ENCODE peak calls at places on chromosomes 13 and 19, in four cellular contexts. One of them, this sample, is unnamed. For H3K9me3, the result is how much of the 10 kb centered on the place peaks cover.

GRCh38 chr19:31979949-31980670 is 365.3 kb upstream of the ZNF507 start:
- DNase-seq in H1: no peak
- DNase-seq in K562: no peak
- DNase-seq in HepG2: no peak
- DNase-seq in this sample: no peak

GRCh38 chr13:103866041-103866440 is 799.8 kb upstream of the SLC10A2 start:
- DNase-seq in H1: no peak
- DNase-seq in K562: no peak
- DNase-seq in HepG2: no peak
- DNase-seq in this sample: no peak

GRCh38 chr19:33860691-33861090 is 64.0 kb downstream of the KCTD15 start:
- DNase-seq in H1: no peak
- DNase-seq in K562: no peak
- DNase-seq in HepG2: no peak
- DNase-seq in this sample: no peak

GRCh38 chr13:84574851-84575250 is 692.6 kb upstream of the SLITRK1 start:
- DNase-seq in H1: no peak
- DNase-seq in K562: no peak
- DNase-seq in HepG2: no peak
- DNase-seq in this sample: no peak

GRCh38 chr19:5926641-5927438 is 12.8 kb downstream of the CAPS start:
- DNase-seq in H1: no peak
- DNase-seq in K562: no peak
- DNase-seq in HepG2: no peak
- DNase-seq in this sample: no peak

GRCh38 chr13:75365724-75366173 is 116.2 kb downstream of the TBC1D4 start:
- DNase-seq in H1: no peak
- DNase-seq in K562: no peak
- DNase-seq in HepG2: no peak
- DNase-seq in this sample: peak

GRCh38 chr13:45511310-45512147 is 46.8 kb downstream of the COG3 start:
- DNase-seq in H1: no peak
- DNase-seq in K562: peak
- DNase-seq in HepG2: peak
- DNase-seq in this sample: peak

GRCh38 chr19:5572556-5573286 is 5.0 kb upstream of the TINCR start:
- DNase-seq in H1: no peak
- DNase-seq in K562: no peak
- DNase-seq in HepG2: no peak
- DNase-seq in this sample: no peak

GRCh38 chr19:33879818-33880575 is 83.3 kb downstream of the KCTD15 start:
- DNase-seq in H1: no peak
- DNase-seq in K562: no peak
- DNase-seq in HepG2: no peak
- DNase-seq in this sample: no peak

GRCh38 chr13:48400820-48401219 is 12.1 kb downstream of the LPAR6 start:
- DNase-seq in H1: no peak
- DNase-seq in K562: no peak
- DNase-seq in HepG2: no peak
- DNase-seq in this sample: peak

GRCh38 chr19:2249010-2249866 is at the start of gene AMH:
- DNase-seq in H1: no peak
- DNase-seq in K562: no peak
- DNase-seq in HepG2: no peak
- DNase-seq in this sample: no peak

GRCh38 chr19:12965812-12966135 is 3.6 kb upstream of the DAND5 start:
- DNase-seq in H1: no peak
- DNase-seq in K562: no peak
- DNase-seq in HepG2: no peak
- DNase-seq in this sample: no peak

GRCh38 chr13:25478186-25478585 is 106.4 kb downstream of the ATP8A2 start:
- DNase-seq in H1: no peak
- DNase-seq in K562: no peak
- DNase-seq in HepG2: peak
- DNase-seq in this sample: no peak

GRCh38 chr19:47413941-47414340 is 5.4 kb downstream of the MEIS3 start:
- DNase-seq in H1: no peak
- DNase-seq in K562: no peak
- DNase-seq in HepG2: no peak
- DNase-seq in this sample: no peak

GRCh38 chr13:44605275-44605674 is 29.1 kb upstream of the TSC22D1 start:
- DNase-seq in H1: no peak
- DNase-seq in K562: no peak
- DNase-seq in HepG2: no peak
- DNase-seq in this sample: no peak

GRCh38 chr19:39409886-39410619 is 2.4 kb upstream of the PLEKHG2 start:
- DNase-seq in H1: no peak
- DNase-seq in K562: peak
- DNase-seq in HepG2: peak
- DNase-seq in this sample: no peak

GRCh38 chr19:54017266-54017665 is 25.8 kb downstream of the CACNG6 start:
- DNase-seq in H1: no peak
- DNase-seq in K562: no peak
- DNase-seq in HepG2: no peak
- DNase-seq in this sample: no peak

GRCh38 chr19:1243768-1244692 is 2.5 kb downstream of the ATP5F1D start:
- DNase-seq in H1: no peak
- DNase-seq in K562: peak
- DNase-seq in HepG2: peak
- DNase-seq in this sample: no peak

GRCh38 chr19:15378529-15379082 is 981 bp downstream of the AKAP8 start:
- DNase-seq in H1: no peak
- DNase-seq in K562: peak
- DNase-seq in HepG2: peak
- DNase-seq in this sample: no peak

GRCh38 chr13:66312312-66313087 is 917.6 kb downstream of the PCDH9 start:
- DNase-seq in H1: no peak
- DNase-seq in K562: no peak
- DNase-seq in HepG2: peak
- DNase-seq in this sample: no peak

GRCh38 chr13:18953139-18953930 is 228.3 kb downstream of the TUBA3C start:
- DNase-seq in H1: no peak
- DNase-seq in K562: no peak
- DNase-seq in HepG2: no peak
- DNase-seq in this sample: no peak
- H3K9me3 ChIP-seq in H1: half or more
- H3K9me3 ChIP-seq in K562: under half
- H3K9me3 ChIP-seq in HepG2: half or more
- H3K9me3 ChIP-seq in this sample: under half

GRCh38 chr19:9149976-9150375 is 9.8 kb downstream of the ZNF317 start:
- DNase-seq in H1: no peak
- DNase-seq in K562: no peak
- DNase-seq in HepG2: no peak
- DNase-seq in this sample: no peak

GRCh38 chr19:9140159-9140874 is at the start of gene ZNF317:
- DNase-seq in H1: peak
- DNase-seq in K562: peak
- DNase-seq in HepG2: peak
- DNase-seq in this sample: peak

GRCh38 chr19:9148687-9149086 is 8.5 kb downstream of the ZNF317 start:
- DNase-seq in H1: no peak
- DNase-seq in K562: no peak
- DNase-seq in HepG2: no peak
- DNase-seq in this sample: no peak

GRCh38 chr19:9146882-9147281 is 6.7 kb downstream of the ZNF317 start:
- DNase-seq in H1: no peak
- DNase-seq in K562: no peak
- DNase-seq in HepG2: no peak
- DNase-seq in this sample: no peak

GRCh38 chr19:9144920-9145319 is 4.7 kb downstream of the ZNF317 start:
- DNase-seq in H1: no peak
- DNase-seq in K562: no peak
- DNase-seq in HepG2: no peak
- DNase-seq in this sample: no peak
- TF ChIP-seq ATF2 in H1: no peak
- TF ChIP-seq ATF2 in K562: no peak
- TF ChIP-seq ATF2 in HepG2: no peak
- TF ChIP-seq ATF2 in this sample: no peak

GRCh38 chr19:43700368-43701015 is 15.4 kb upstream of the IRGC start:
- DNase-seq in H1: no peak
- DNase-seq in K562: no peak
- DNase-seq in HepG2: no peak
- DNase-seq in this sample: no peak

GRCh38 chr19:43707158-43707712 is 8.6 kb upstream of the IRGC start:
- DNase-seq in H1: no peak
- DNase-seq in K562: no peak
- DNase-seq in HepG2: peak
- DNase-seq in this sample: no peak

GRCh38 chr19:43704002-43704705 is 11.7 kb upstream of the IRGC start:
- DNase-seq in H1: no peak
- DNase-seq in K562: no peak
- DNase-seq in HepG2: peak
- DNase-seq in this sample: no peak

GRCh38 chr19:43708716-43709115 is 7.2 kb upstream of the IRGC start:
- DNase-seq in H1: no peak
- DNase-seq in K562: no peak
- DNase-seq in HepG2: no peak
- DNase-seq in this sample: no peak

DNA sequence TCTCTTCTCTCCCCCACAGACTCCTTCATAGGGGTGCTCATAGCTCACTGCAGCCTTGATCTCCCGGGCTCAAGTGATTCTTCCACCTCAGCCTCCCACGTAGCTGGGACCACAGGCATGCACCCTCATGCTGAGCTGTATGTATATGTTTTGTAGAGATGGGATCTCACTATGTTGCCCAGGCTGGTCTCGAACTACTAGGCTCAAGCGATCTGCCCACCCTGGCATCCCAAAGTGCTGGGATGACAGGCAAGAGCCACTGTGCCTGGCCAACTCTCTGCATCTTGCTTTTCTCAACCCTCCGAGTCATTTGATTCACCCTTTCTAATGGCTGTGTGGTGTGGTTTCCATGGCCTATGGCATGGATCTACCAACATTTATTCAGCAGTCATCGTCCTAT is 10.1 kb upstream of the IRGC start:
- DNase-seq in H1: no peak
- DNase-seq in K562: no peak
- DNase-seq in HepG2: no peak
- DNase-seq in this sample: no peak
- H3K9me3 ChIP-seq in H1: under half
- H3K9me3 ChIP-seq in K562: under half
- H3K9me3 ChIP-seq in HepG2: under half
- H3K9me3 ChIP-seq in this sample: under half

DNA sequence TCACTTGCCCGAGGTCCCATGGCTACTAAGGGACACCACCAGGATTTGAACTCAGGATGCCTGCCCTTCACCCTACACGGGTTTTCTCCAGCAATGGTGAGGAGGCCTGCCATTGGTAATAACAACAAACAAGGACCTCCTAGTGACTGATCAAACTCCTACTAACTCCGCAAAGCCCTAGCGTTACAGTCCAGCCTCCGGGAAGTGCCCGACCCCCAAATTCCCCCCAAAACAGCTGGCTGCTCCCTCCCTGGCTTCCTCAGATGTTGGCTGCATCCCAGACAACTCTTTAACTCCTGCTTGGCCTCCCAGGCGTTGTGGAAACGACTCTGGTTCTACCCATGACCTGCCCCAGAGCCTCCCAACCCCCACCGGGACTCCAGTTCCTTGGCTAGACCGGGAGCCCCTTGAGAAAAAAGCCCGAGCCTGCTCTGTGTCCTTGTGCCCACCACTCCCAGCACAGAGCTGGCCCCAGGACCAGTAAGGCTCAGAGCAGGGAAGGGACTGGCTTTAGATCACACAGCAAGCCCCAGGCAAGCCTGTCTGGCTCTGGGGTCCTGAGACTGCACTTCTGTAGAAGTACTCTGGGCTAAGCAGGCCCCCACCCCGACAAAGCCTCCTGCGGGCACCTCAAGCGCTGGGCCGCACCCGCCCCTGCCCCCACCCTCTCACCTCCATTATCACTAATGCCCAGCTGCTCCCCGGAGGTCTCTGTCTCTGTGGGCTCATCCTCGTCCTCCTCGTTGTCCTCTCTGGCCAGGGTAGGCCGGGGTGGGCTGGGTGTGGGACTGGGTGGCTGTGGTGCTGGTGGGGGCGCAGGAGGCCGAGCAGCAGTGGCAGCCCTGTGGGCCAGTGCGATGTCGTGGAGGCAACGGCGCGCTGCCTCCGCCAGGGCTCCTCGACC is 4.7 kb downstream of the AKT1S1 start:
- DNase-seq in H1: no peak
- DNase-seq in K562: no peak
- DNase-seq in HepG2: no peak
- DNase-seq in this sample: no peak
- TF ChIP-seq ATF2 in H1: no peak
- TF ChIP-seq ATF2 in K562: no peak
- TF ChIP-seq ATF2 in HepG2: no peak
- TF ChIP-seq ATF2 in this sample: no peak

GRCh38 chr19:36082916-36083315 is 28.0 kb upstream of the OVOL3 start:
- DNase-seq in H1: no peak
- DNase-seq in K562: no peak
- DNase-seq in HepG2: no peak
- DNase-seq in this sample: no peak

GRCh38 chr19:36081894-36082293 is 27.2 kb downstream of the WDR62 start:
- DNase-seq in H1: no peak
- DNase-seq in K562: no peak
- DNase-seq in HepG2: no peak
- DNase-seq in this sample: no peak

GRCh38 chr19:36089847-36090246 is 21.1 kb upstream of the OVOL3 start:
- DNase-seq in H1: no peak
- DNase-seq in K562: no peak
- DNase-seq in HepG2: no peak
- DNase-seq in this sample: no peak

GRCh38 chr19:36084231-36085009 is 26.5 kb upstream of the OVOL3 start:
- DNase-seq in H1: no peak
- DNase-seq in K562: no peak
- DNase-seq in HepG2: no peak
- DNase-seq in this sample: no peak

GRCh38 chr19:36086326-36086725 is 24.6 kb upstream of the OVOL3 start:
- DNase-seq in H1: no peak
- DNase-seq in K562: no peak
- DNase-seq in HepG2: no peak
- DNase-seq in this sample: no peak
- H3K9me3 ChIP-seq in H1: under half
- H3K9me3 ChIP-seq in K562: under half
- H3K9me3 ChIP-seq in HepG2: under half
- H3K9me3 ChIP-seq in this sample: under half

GRCh38 chr19:49361438-49362047 is 673 bp downstream of the TEAD2 start:
- DNase-seq in H1: no peak
- DNase-seq in K562: peak
- DNase-seq in HepG2: peak
- DNase-seq in this sample: no peak
- TF ChIP-seq ATF2 in H1: no peak
- TF ChIP-seq ATF2 in K562: no peak
- TF ChIP-seq ATF2 in HepG2: no peak
- TF ChIP-seq ATF2 in this sample: no peak

GRCh38 chr19:37565370-37565669 is 29.3 kb downstream of the ZNF571 start:
- DNase-seq in H1: no peak
- DNase-seq in K562: no peak
- DNase-seq in HepG2: no peak
- DNase-seq in this sample: no peak
- H3K9me3 ChIP-seq in H1: half or more
- H3K9me3 ChIP-seq in K562: under half
- H3K9me3 ChIP-seq in HepG2: half or more
- H3K9me3 ChIP-seq in this sample: under half